ENCODE peak calls at places on chromosomes 3 and 15, in five cellular contexts. D is ovary, E is foreskin fibroblast, V is SJSA1, B is AG08395. I is an unnamed sample.

GRCh38 chr3:14549256-14549931 is 9.3 kb upstream of the GRIP2 start:
- DNase-seq in E (no peak), B (peak; percentile 55), D (no peak), V (no peak), I (no peak)

GRCh38 chr3:81302045-81302444 is 459.4 kb downstream of the GBE1 start:
- DNase-seq in V (peak; percentile 14), D (no peak), B (peak; percentile 66), E (peak; percentile 6), I (no peak)

GRCh38 chr3:119652306-119653033 is 7.9 kb downstream of the POPDC2 start:
- DNase-seq in E (no peak), D (no peak), B (no peak), V (no peak), I (no peak)

GRCh38 chr15:55389276-55389631 is 18.9 kb downstream of the CCPG1 start:
- DNase-seq in E (peak; percentile 23), B (no peak), V (peak; percentile 6), D (no peak), I (no peak)

GRCh38 chr15:80906159-80906775 is 83.4 kb downstream of the MESD start:
- DNase-seq in D (no peak), V (no peak), E (peak; percentile 9), B (no peak), I (no peak)

GRCh38 chr3:42097166-42097946 is 6.2 kb downstream of the TRAK1 start:
- DNase-seq in V (peak; percentile 54), E (peak; percentile 67), B (peak; percentile 53), D (no peak), I (no peak)

GRCh38 chr15:96893159-96893906 is 562.8 kb downstream of the NR2F2 start:
- DNase-seq in V (no peak), E (no peak), B (no peak), D (no peak), I (no peak)

GRCh38 chr15:97892167-97892938 is 68.2 kb upstream of the ARRDC4 start:
- DNase-seq in B (no peak), V (no peak), E (no peak), D (no peak), I (no peak)

GRCh38 chr3:48661501-48662139 is 1.1 kb downstream of the CELSR3 start:
- DNase-seq in E (no peak), B (peak; percentile 89), D (peak; percentile 86), V (peak; percentile 44), I (peak; percentile 69)

GRCh38 chr3:115399751-115400150 is 223.6 kb upstream of the GAP43 start:
- DNase-seq in D (no peak), B (no peak), V (no peak), E (no peak), I (no peak)

GRCh38 chr3:43260412-43260811 is 25.9 kb upstream of the SNRK start:
- DNase-seq in E (no peak), D (no peak), V (no peak), B (no peak), I (no peak)

GRCh38 chr15:39586387-39587171 is 5.7 kb downstream of the THBS1 start:
- DNase-seq in D (no peak), E (peak; percentile 86), V (peak; percentile 28), B (no peak), I (no peak)

GRCh38 chr15:39584266-39584659 is 3.4 kb downstream of the THBS1 start:
- DNase-seq in V (no peak), D (no peak), B (no peak), E (no peak), I (no peak)

GRCh38 chr3:143199998-143200909 is 80.7 kb downstream of the CHST2 start:
- DNase-seq in V (no peak), D (no peak), B (peak; percentile 33), E (peak; percentile 42), I (no peak)

GRCh38 chr3:126960604-126960995 is 22.3 kb upstream of the PLXNA1 start:
- DNase-seq in B (no peak), D (peak; percentile 42), E (no peak), V (no peak), I (no peak)

GRCh38 chr3:25084016-25084415 is 344.0 kb upstream of the RARB start:
- DNase-seq in B (no peak), D (no peak), E (no peak), V (no peak), I (no peak)

GRCh38 chr15:35958021-35958420 is 412.1 kb upstream of the DPH6 start:
- DNase-seq in E (no peak), B (no peak), D (no peak), V (no peak), I (no peak)

GRCh38 chr15:79218588-79219200 is 63.8 kb upstream of the ANKRD34C start:
- DNase-seq in D (no peak), V (no peak), E (peak; percentile 8), B (peak; percentile 40), I (no peak)

GRCh38 chr3:66715806-66716205 is 215.0 kb upstream of the LRIG1 start:
- DNase-seq in D (no peak), V (no peak), B (no peak), E (no peak), I (no peak)

GRCh38 chr3:10223676-10224639 is 24.3 kb upstream of the TATDN2 start:
- DNase-seq in V (no peak), D (no peak), E (no peak), B (no peak), I (no peak)

GRCh38 chr3:138946554-138947302 is at the start of the genes FOXL2 and FOXL2NB:
- DNase-seq in D (peak; percentile 95), V (no peak), B (peak; percentile 87), E (peak; percentile 84), I (no peak)

GRCh38 chr3:127655641-127656040 is 17.1 kb upstream of the ABTB1 start:
- DNase-seq in E (peak; percentile 63), D (no peak), V (peak; percentile 16), B (peak; percentile 79), I (no peak)

GRCh38 chr3:61589856-61590255 is 28.5 kb downstream of the PTPRG start:
- DNase-seq in V (no peak), B (peak; percentile 71), D (no peak), E (peak; percentile 70), I (no peak)

GRCh38 chr3:143595456-143596077 is 252.7 kb downstream of the SLC9A9 start:
- DNase-seq in E (no peak), B (no peak), V (no peak), D (no peak), I (no peak)

GRCh38 chr3:37986479-37987314 is 3.9 kb upstream of the VILL start:
- DNase-seq in B (no peak), E (no peak), D (no peak), V (no peak), I (peak; percentile 87)

GRCh38 chr15:28081594-28081993 is 17.5 kb downstream of the OCA2 start:
- DNase-seq in V (no peak), B (no peak), D (no peak), E (no peak), I (no peak)

GRCh38 chr3:100040446-100040845 is 73.9 kb downstream of the FILIP1L start:
- DNase-seq in E (peak; percentile 56), B (no peak), D (no peak), V (no peak), I (no peak)

I was measured in ureter.